ENCODE peak calls at places on chromosomes 4 and X, in five cellular contexts. N, X, T, C and Y are unnamed samples.

GRCh38 chr4:123343400-123344060 is 53.1 kb upstream of the SPRY1 start:
- ATAC-seq in N (no peak), X (no peak), T (no peak), C (no peak), Y (no peak)

GRCh38 chr4:76723916-76724315 is 174.0 kb downstream of the SOWAHB start:
- ATAC-seq in N (no peak), X (peak), T (peak), C (no peak), Y (no peak)

GRCh38 chr4:165879581-165879980 is 6.5 kb downstream of the TLL1 start:
- ATAC-seq in N (no peak), X (no peak), T (no peak), C (no peak), Y (no peak)

GRCh38 chr4:143384381-143384994 is 47.8 kb downstream of the GAB1 start:
- ATAC-seq in N (no peak), X (no peak), T (no peak), C (no peak), Y (no peak)

GRCh38 chr4:145626623-145626982 is 7.4 kb downstream of the MMAA start:
- ATAC-seq in N (no peak), X (no peak), T (no peak), C (no peak), Y (peak)

GRCh38 chrX:16185725-16186136 is 18.4 kb downstream of the MAGEB17 start:
- ATAC-seq in N (peak), X (no peak), T (peak), C (peak), Y (no peak)

GRCh38 chr4:121650741-121651140 is 46.0 kb downstream of the ANXA5 start:
- ATAC-seq in N (no peak), X (no peak), T (no peak), C (no peak), Y (no peak)

GRCh38 chr4:184748251-184748652 is 14.4 kb upstream of the CENPU start:
- ATAC-seq in N (no peak), X (peak), T (no peak), C (no peak), Y (peak)

GRCh38 chr4:53361451-53361850 is 4.4 kb downstream of the SCFD2 start:
- ATAC-seq in N (no peak), X (no peak), T (no peak), C (no peak), Y (no peak)

GRCh38 chr4:7890635-7891393 is 48.8 kb downstream of the AFAP1 start:
- ATAC-seq in N (no peak), X (peak), T (peak), C (no peak), Y (peak)

GRCh38 chr4:31995943-31996901 is 1276.1 kb downstream of the PCDH7 start:
- ATAC-seq in N (no peak), X (no peak), T (no peak), C (no peak), Y (no peak)

GRCh38 chr4:88841635-88842034 is 144.0 kb upstream of the NAP1L5 start:
- ATAC-seq in N (no peak), X (no peak), T (no peak), C (no peak), Y (no peak)